ENCODE peak calls at places on chromosomes 12 and 14, in four cellular contexts. T is neural crest cell, G is choroid plexus epithelial cell, H is tibial nerve. U is an unnamed sample.

GRCh38 chr14:52051861-52052260 is 17.0 kb downstream of the NID2 start:
- DNase-seq in G (peak; percentile 58), H (no peak), T (no peak), U (no peak)

GRCh38 chr14:52241102-52241793 is 26.2 kb upstream of the PTGDR start:
- DNase-seq in T (no peak), G (peak; percentile 87), H (no peak), U (no peak)

GRCh38 chr12:120397827-120398563 is 29.0 kb upstream of the MSI1 start:
- DNase-seq in T (peak; percentile 76), H (no peak), G (no peak), U (no peak)

GRCh38 chr12:74581439-74581838 is 43.8 kb downstream of the ATXN7L3B start:
- DNase-seq in T (no peak), H (no peak), G (no peak), U (no peak)

GRCh38 chr14:24430682-24431568 is 1.2 kb downstream of the KHNYN start:
- DNase-seq in T (no peak), G (peak; percentile 76), H (no peak), U (peak; percentile 61)

GRCh38 chr14:100525615-100526014 is 61.6 kb downstream of the BEGAIN start:
- DNase-seq in H (no peak), T (no peak), G (no peak), U (no peak)

GRCh38 chr12:65631621-65632111 is 192.6 kb upstream of the HMGA2 start:
- DNase-seq in G (peak; percentile 99), T (no peak), H (peak; percentile 52), U (no peak)

GRCh38 chr14:20873370-20874177 is 17.6 kb upstream of the RNASE3 start:
- DNase-seq in H (peak; percentile 80), T (peak; percentile 84), G (peak; percentile 84), U (peak; percentile 70)

GRCh38 chr14:24849471-24849870 is 200.5 kb downstream of the STXBP6 start:
- DNase-seq in G (peak; percentile 48), H (no peak), T (no peak), U (no peak)

GRCh38 chr12:46365951-46366379 is 6.6 kb downstream of the SLC38A2 start:
- DNase-seq in H (no peak), T (no peak), G (peak; percentile 27), U (no peak)

GRCh38 chr12:71456316-71456715 is 16.7 kb downstream of the LGR5 start:
- DNase-seq in T (no peak), H (no peak), G (no peak), U (no peak)

GRCh38 chr12:131959137-131959536 is 9.4 kb downstream of the EP400 start:
- DNase-seq in G (no peak), H (no peak), T (no peak), U (no peak)

GRCh38 chr14:74905595-74906142 is 17.4 kb downstream of the RPS6KL1 start:
- DNase-seq in H (peak; percentile 84), T (peak; percentile 86), G (peak; percentile 57), U (peak; percentile 84)

GRCh38 chr12:51441583-51441982 is 17.0 kb downstream of the SLC4A8 start:
- DNase-seq in H (no peak), G (peak; percentile 90), T (no peak), U (peak; percentile 36)

GRCh38 chr14:36585100-36585499 is 2.7 kb upstream of the NKX2-8 start:
- DNase-seq in H (no peak), T (no peak), G (no peak), U (no peak)

GRCh38 chr12:69685810-69686209 is 13.3 kb downstream of the BEST3 start:
- DNase-seq in G (peak; percentile 67), T (no peak), H (peak; percentile 10), U (no peak)

GRCh38 chr14:105051182-105052109 is 13.8 kb downstream of the GPR132 start:
- DNase-seq in H (no peak), G (no peak), T (no peak), U (no peak)

GRCh38 chr12:7712841-7713442 is 1.7 kb downstream of the DPPA3 start:
- DNase-seq in G (no peak), T (no peak), H (no peak), U (no peak)

GRCh38 chr14:76828339-76829015 is 2.3 kb downstream of the LRRC74A start:
- DNase-seq in T (no peak), G (no peak), H (no peak), U (no peak)

GRCh38 chr12:89568484-89568883 is 42.6 kb upstream of the POC1B start:
- DNase-seq in H (no peak), G (no peak), T (no peak), U (no peak)

GRCh38 chr14:49303952-49304516 is 282.1 kb downstream of the RPS29 start:
- DNase-seq in G (peak; percentile 21), H (peak; percentile 8), T (peak; percentile 48), U (no peak)

GRCh38 chr14:65927871-65928270 is 515.3 kb downstream of the FUT8 start:
- DNase-seq in G (no peak), H (no peak), T (no peak), U (no peak)

GRCh38 chr12:632102-632696 is 31.0 kb downstream of the NINJ2 start:
- DNase-seq in G (peak; percentile 98), T (no peak), H (peak; percentile 38), U (no peak)

GRCh38 chr14:74841230-74842207 is 34.4 kb downstream of the PROX2 start:
- DNase-seq in T (no peak), G (no peak), H (no peak), U (no peak)

GRCh38 chr12:15186593-15186992 is 34.6 kb downstream of the RERG start:
- DNase-seq in H (no peak), G (no peak), T (no peak), U (no peak)

GRCh38 chr12:96192926-96193573 is 1.1 kb upstream of the ELK3 start:
- DNase-seq in H (no peak), G (no peak), T (no peak), U (no peak)

GRCh38 chr14:62445570-62445969 is 599.7 kb downstream of the KCNH5 start:
- DNase-seq in H (no peak), G (no peak), T (no peak), U (no peak)

GRCh38 chr12:104529130-104529874 is 72.6 kb downstream of the CHST11 start:
- DNase-seq in G (no peak), H (no peak), T (no peak), U (no peak)

GRCh38 chr12:47942327-47943230 is 20.8 kb upstream of the TMEM106C start:
- DNase-seq in T (no peak), G (peak; percentile 11), H (no peak), U (no peak)
- TF ChIP-seq CTCF in T (no peak), G (peak; percentile 46), H (no peak), U (no peak)

GRCh38 chr14:94128216-94128839 is 1.1 kb downstream of the IFI27L2 start:
- DNase-seq in T (no peak), H (no peak), G (no peak), U (no peak)

GRCh38 chr14:94129758-94130414 is 482 bp upstream of the IFI27L2 start:
- DNase-seq in H (peak; percentile 63), T (peak; percentile 38), G (peak; percentile 61), U (peak; percentile 65)

GRCh38 chr14:94127330-94127729 is 2.1 kb downstream of the IFI27L2 start:
- DNase-seq in T (no peak), H (peak; percentile 2), G (no peak), U (no peak)

GRCh38 chr14:94126800-94127199 is 2.6 kb downstream of the IFI27L2 start:
- DNase-seq in H (peak; percentile 1), T (no peak), G (no peak), U (no peak)

GRCh38 chr14:94129111-94129757 is at the start of gene IFI27L2:
- DNase-seq in T (peak; percentile 44), G (peak; percentile 81), H (peak; percentile 67), U (peak; percentile 78)
- TF ChIP-seq CTCF in T (peak; percentile 48), G (peak; percentile 40), H (peak; percentile 54), U (peak; percentile 37)

DNA sequence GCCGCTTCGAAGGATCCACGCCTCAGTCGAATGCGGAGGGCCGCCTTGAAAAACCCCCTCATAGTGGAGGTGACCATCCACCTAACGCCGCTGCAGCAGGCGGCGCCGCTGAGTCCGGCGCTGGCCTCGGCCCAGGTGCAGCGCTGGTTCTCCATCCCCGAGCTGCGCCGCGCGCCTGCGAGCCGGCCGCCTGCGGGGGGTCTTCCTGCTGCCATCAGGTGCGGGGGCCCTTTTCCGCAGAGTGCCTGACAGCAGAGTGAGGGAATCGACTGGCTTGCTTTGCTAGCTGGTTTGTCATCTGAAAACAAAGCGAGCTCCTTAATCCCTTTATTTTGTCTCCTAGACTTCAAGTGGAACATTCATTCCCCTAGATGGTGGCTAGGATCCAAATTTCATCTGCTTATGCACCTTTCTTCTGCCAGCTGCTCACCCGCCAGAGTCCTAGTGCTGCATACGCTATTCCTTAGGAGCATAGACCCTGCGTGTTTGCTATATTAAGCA is 10.4 kb upstream of the DNAL1 start:
- DNase-seq in T (peak; percentile 36), H (no peak), G (peak; percentile 36), U (no peak)
- TF ChIP-seq CTCF in T (peak; percentile 32), H (no peak), G (peak; percentile 56), U (no peak)

GRCh38 chr12:43969882-43970281 is 134.0 kb downstream of the TMEM117 start:
- DNase-seq in H (no peak), T (no peak), G (peak; percentile 34), U (no peak)
- TF ChIP-seq CTCF in H (no peak), T (no peak), G (no peak), U (no peak)

U was measured in ovary.